ENCODE peak calls at places on chromosomes 11 and 22, in five cellular contexts. E is hepatocyte, A is thoracic aorta, L is A549, J is upper lobe of right lung. G is an unnamed sample.
A peak's percentile ranks its signal among the peaks of the same experiment; 100 is the strongest.

GRCh38 chr11:117825538-117826359 is 1.2 kb upstream of the FXYD2 start:
- DNase-seq in E (no peak), A (no peak), L (no peak), J (peak; percentile 36), G (peak; percentile 66)

GRCh38 chr11:498297-499181 is 8.5 kb downstream of the RNH1 start:
- DNase-seq in E (no peak), A (no peak), L (no peak), J (peak; percentile 64), G (no peak)

GRCh38 chr11:126817096-126817495 is 183.5 kb downstream of the KIRREL3 start:
- DNase-seq in E (no peak), A (no peak), L (no peak), J (no peak), G (no peak)

GRCh38 chr11:6258571-6258998 is 1.1 kb upstream of the CCKBR start:
- DNase-seq in E (peak; percentile 53), A (no peak), L (no peak), J (no peak), G (no peak)

GRCh38 chr11:105852427-105852826 is 169.6 kb downstream of the MSANTD4 start:
- DNase-seq in E (no peak), A (no peak), L (no peak), J (no peak), G (no peak)

GRCh38 chr11:117026593-117027330 is 71.5 kb downstream of the SIK3 start:
- DNase-seq in E (no peak), A (no peak), L (no peak), J (no peak), G (no peak)

GRCh38 chr11:35667257-35667656 is 4.7 kb downstream of the TRIM44 start:
- DNase-seq in E (no peak), A (no peak), L (no peak), J (no peak), G (no peak)

GRCh38 chr11:57460756-57461749 is 725 bp downstream of the RTN4RL2 start:
- DNase-seq in E (no peak), A (no peak), L (no peak), J (no peak), G (no peak)

GRCh38 chr22:43826142-43827093 is 14.3 kb upstream of the EFCAB6 start:
- DNase-seq in E (peak; percentile 75), A (no peak), L (peak; percentile 33), J (peak; percentile 53), G (no peak)

GRCh38 chr22:33653525-33654063 is 266.7 kb downstream of the LARGE1 start:
- DNase-seq in E (no peak), A (no peak), L (no peak), J (no peak), G (no peak)

GRCh38 chr11:122917311-122917710 is 34.8 kb downstream of the JHY start:
- DNase-seq in E (no peak), A (no peak), L (no peak), J (no peak), G (no peak)

GRCh38 chr11:59292611-59293010 is 66.1 kb upstream of the OR5AN1 start:
- DNase-seq in E (no peak), A (no peak), L (no peak), J (no peak), G (no peak)

GRCh38 chr22:35622132-35622913 is 5.2 kb upstream of the MB start:
- DNase-seq in E (peak; percentile 39), A (no peak), L (no peak), J (no peak), G (no peak)

GRCh38 chr11:72069787-72070251 is 10.5 kb downstream of the NUMA1 start:
- DNase-seq in E (peak; percentile 81), A (peak; percentile 85), L (peak; percentile 59), J (peak; percentile 89), G (peak; percentile 90)

GRCh38 chr11:94740975-94741707 is 27.0 kb upstream of the AMOTL1 start:
- DNase-seq in E (peak; percentile 77), A (no peak), L (peak; percentile 84), J (peak; percentile 65), G (no peak)

GRCh38 chr11:11944444-11944843 is 64.0 kb downstream of the DKK3 start:
- DNase-seq in E (no peak), A (no peak), L (no peak), J (no peak), G (no peak)

GRCh38 chr11:126583101-126583500 is 227.6 kb downstream of the ST3GAL4 start:
- DNase-seq in E (no peak), A (no peak), L (no peak), J (no peak), G (no peak)

GRCh38 chr11:17927041-17927440 is 85.8 kb downstream of the SERGEF start:
- DNase-seq in E (no peak), A (no peak), L (no peak), J (no peak), G (no peak)

GRCh38 chr22:48940988-48941902 is 886.4 kb downstream of the BRD1 start:
- DNase-seq in E (no peak), A (no peak), L (no peak), J (peak; percentile 50), G (peak; percentile 62)

GRCh38 chr11:66288866-66289547 is at the start of gene YIF1A:
- DNase-seq in E (peak; percentile 99), A (peak; percentile 97), L (peak; percentile 100), J (peak; percentile 99), G (peak; percentile 99)
- TF ChIP-seq CTCF in E (no peak), A (no peak), L (no peak), J (peak; percentile 18), G (no peak)

DNA sequence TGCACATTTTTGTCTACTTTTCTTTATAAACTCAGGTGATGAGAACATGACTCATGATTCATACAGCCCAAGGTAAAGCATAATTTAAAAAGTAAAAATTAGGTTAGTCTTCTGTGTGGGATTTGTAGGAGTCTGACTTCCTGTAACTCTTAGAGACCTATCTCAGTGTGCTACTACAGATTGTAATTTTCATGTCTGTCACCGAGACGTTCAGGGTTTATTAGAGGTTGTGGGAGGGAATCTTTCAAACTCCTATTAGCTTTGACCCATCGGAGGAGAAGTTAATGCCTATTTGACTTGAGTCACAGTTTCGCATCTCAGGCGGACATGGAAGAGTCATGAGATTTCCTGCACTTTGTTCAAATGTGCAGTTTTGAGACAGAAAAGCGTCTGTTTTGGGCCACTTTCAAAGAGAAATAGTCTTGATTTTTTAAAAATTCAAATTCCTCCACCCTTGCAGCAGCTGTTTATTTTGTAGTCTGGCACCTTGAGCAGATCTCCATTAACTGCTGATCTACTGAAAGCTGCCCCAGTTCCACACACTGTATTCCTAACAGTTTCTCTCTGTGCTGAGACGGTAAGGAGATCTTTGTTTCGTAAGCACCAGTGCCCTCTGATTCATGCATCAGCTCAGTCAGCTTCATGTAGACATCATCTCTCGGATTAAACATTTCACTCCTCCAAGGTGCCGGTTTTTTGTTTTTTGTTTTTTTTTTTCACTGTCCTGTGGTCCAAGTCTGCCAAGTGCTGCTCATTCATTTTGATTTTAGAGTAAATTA is 24.3 kb downstream of the ALKBH3 start:
- DNase-seq in E (no peak), A (no peak), L (no peak), J (no peak), G (no peak)
- H3K27ac ChIP-seq in E (peak overlapping the region; percentile 16), A (peak overlapping the region; percentile 38), L (no peak overlapping the region), J (peak overlapping the region; percentile 21), G (peak overlapping the region; percentile 56)

GRCh38 chr11:128889657-128890213 is 1.4 kb upstream of the KCNJ5 start:
- DNase-seq in E (no peak), A (no peak), L (no peak), J (no peak), G (no peak)
- H3K4me3 ChIP-seq in E (no peak overlapping the region), A (peak overlapping the region; percentile 82), L (peak overlapping the region; percentile 49), J (no peak overlapping the region), G (no peak overlapping the region)

DNA sequence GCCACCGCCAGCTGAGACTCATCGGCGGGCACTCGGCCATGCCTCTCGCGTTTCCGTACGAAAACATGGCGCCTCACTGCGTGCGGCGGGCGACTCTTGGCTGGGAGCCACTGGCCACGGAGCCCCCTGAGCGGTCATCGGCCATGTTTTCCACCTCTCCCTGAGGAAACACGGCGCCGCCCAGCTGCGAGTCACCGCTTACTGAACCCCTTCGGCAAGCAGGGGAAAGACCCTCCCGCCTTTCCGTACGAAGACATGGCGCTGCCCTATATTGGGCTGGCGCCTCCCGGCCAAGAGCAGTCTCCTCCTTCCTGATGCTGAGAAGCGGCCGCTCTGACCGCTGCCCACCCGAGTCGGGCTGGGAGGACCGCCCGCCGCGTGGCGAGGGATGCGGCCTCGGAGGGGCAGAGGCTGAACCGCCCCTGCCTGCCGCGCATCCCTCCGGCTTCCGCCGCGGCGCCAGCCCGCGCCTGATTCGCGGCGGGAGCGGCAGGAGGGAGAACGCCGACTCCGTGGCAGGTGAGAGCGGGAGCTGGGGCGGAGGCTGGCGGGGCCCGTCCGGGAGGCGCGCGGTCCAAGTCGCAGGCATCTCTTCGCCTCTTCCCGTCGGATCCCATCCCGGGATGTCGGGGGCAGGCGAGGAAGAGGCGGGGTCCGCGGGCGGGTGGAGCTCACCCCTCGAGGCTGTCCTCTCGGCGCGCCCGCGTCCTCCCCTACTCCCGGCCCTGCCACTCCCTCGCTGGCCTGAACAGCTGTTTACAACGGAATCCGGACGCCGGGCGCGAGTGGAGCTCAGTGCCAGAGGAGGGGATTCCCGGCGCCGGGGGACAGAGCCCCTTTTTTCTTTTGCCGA is at the start of gene TCP11L1:
- DNase-seq in E (peak; percentile 90), A (peak; percentile 82), L (peak; percentile 70), J (peak; percentile 90), G (peak; percentile 94)
- TF ChIP-seq CTCF in E (no peak), A (no peak), L (no peak), J (no peak), G (no peak)

DNA sequence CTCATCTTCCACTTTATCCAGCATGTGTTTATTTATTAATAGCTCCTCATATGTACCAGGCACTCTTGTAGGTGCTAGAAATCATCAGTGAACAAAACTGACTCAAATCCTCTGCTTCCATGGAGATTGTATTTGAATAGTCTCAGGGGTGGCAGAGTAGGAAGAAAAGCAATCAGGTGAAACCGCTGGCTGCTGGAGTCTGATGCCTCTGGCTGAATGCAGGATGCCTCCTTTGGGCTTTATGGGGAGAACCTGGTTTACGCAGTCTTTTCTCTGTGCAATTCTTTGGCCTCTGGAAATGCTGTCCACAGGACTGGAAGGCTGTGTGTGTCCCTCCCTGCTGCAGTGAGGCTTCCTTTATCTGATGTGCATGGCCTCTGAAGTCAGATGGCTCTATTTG is 12.8 kb upstream of the OSBP2 start:
- DNase-seq in E (no peak), A (no peak), L (no peak), J (peak; percentile 2), G (no peak)
- H3K27ac ChIP-seq in E (no peak overlapping the region), A (no peak overlapping the region), L (no peak overlapping the region), J (no peak overlapping the region), G (no peak overlapping the region)

G was measured in coronary artery.